ENCODE peak calls at places on chromosomes 1 and 21, in nine cellular contexts. B is type B pancreatic cell; D is stimulated activated CD8-positive, alpha-beta memory T cell treated with anti-CD3 and anti-CD28 coated beads, Interleukin-15, amount 100 ng/mL, for 4 hours; N is GM23338; E is NCI-H2081 treated with DMSO at 0.1 percent for 48 hours; K is NCI-H1092 treated with DMSO at 0.1 percent for 48 hours; X is coronary artery; C is HT-29; L is heart right ventricle. H is an unnamed sample.

GRCh38 chr1:3113741-3114056 is 44.7 kb downstream of the PRDM16 start:
- DNase-seq in D (no peak), N (no peak), B (no peak), E (no peak), C (no peak), K (no peak), L (no peak), X (no peak), H (no peak)

GRCh38 chr1:81689531-81689941 is 111.2 kb upstream of the ADGRL2 start:
- DNase-seq in C (no peak), L (peak), K (no peak), E (no peak), N (peak), B (no peak), D (no peak), X (no peak), H (no peak)

GRCh38 chr1:187409341-187409740 is 580.6 kb downstream of the PLA2G4A start:
- DNase-seq in E (no peak), X (no peak), K (no peak), B (no peak), C (no peak), N (no peak), L (no peak), D (no peak), H (no peak)

GRCh38 chr1:6535214-6535613 is 19.1 kb downstream of the NOL9 start:
- DNase-seq in D (no peak), E (no peak), K (no peak), C (no peak), X (no peak), B (no peak), N (no peak), L (no peak), H (no peak)

GRCh38 chr1:202112864-202113689 is 9.6 kb upstream of the GPR37L1 start:
- DNase-seq in E (no peak), X (no peak), D (no peak), N (no peak), L (peak), B (no peak), K (no peak), C (peak), H (no peak)

GRCh38 chr21:34846601-34847112 is 177.9 kb downstream of the CLIC6 start:
- DNase-seq in D (no peak), X (no peak), L (no peak), E (no peak), N (no peak), K (no peak), B (no peak), C (peak), H (no peak)

GRCh38 chr1:160781129-160781808 is 14.7 kb upstream of the LY9 start:
- DNase-seq in D (no peak), C (peak), K (no peak), L (no peak), X (no peak), N (no peak), E (no peak), B (no peak), H (no peak)

GRCh38 chr1:218364028-218364710 is 19.0 kb downstream of the TGFB2 start:
- DNase-seq in N (no peak), C (no peak), L (no peak), K (peak), D (no peak), B (no peak), X (no peak), E (no peak), H (no peak)

GRCh38 chr1:18008116-18008515 is 99.5 kb upstream of the IGSF21 start:
- DNase-seq in B (no peak), E (no peak), L (no peak), C (no peak), N (no peak), X (no peak), K (no peak), D (no peak), H (no peak)

GRCh38 chr1:35573198-35573775 is at the start of gene TFAP2E:
- DNase-seq in D (no peak), K (peak), B (no peak), N (peak), E (no peak), X (peak), C (peak), L (no peak), H (peak)

GRCh38 chr1:220902916-220903315 is 23.7 kb downstream of the HLX start:
- DNase-seq in E (no peak), C (no peak), X (no peak), K (no peak), N (no peak), L (no peak), B (no peak), D (no peak), H (no peak)

GRCh38 chr1:27342778-27343638 is 1.2 kb downstream of the SYTL1 start:
- DNase-seq in B (no peak), E (no peak), D (peak), L (no peak), N (no peak), K (no peak), C (peak), X (no peak), H (no peak)

H was measured in head of caudate nucleus.